ENCODE peak calls at places on chromosome 9, in seven cellular contexts. L, G, I, Y, B, N and V are unnamed samples.

GRCh38 chr9:28289732-28290131 is 716.5 kb upstream of the C9orf72 start:
- DNase-seq in N (no peak), L (no peak), G (no peak), Y (no peak), I (no peak), B (no peak), V (no peak)

GRCh38 chr9:113476511-113476916 is 13.0 kb downstream of the RGS3 start:
- DNase-seq in B (no peak), L (no peak), Y (no peak), N (no peak), I (peak), G (no peak), V (no peak)

GRCh38 chr9:19174127-19174921 is 47.0 kb upstream of the PLIN2 start:
- DNase-seq in I (peak), B (peak), N (peak), L (peak), Y (peak), G (peak), V (peak)

GRCh38 chr9:93619272-93619775 is 42.9 kb downstream of the PHF2 start:
- DNase-seq in Y (no peak), I (no peak), N (no peak), L (no peak), B (no peak), G (no peak), V (no peak)

GRCh38 chr9:83234541-83234940 is 171.6 kb upstream of the RASEF start:
- DNase-seq in N (no peak), I (no peak), L (no peak), B (no peak), Y (no peak), G (no peak), V (no peak)

GRCh38 chr9:114777841-114778240 is 28.0 kb downstream of the TNFSF15 start:
- DNase-seq in B (no peak), G (no peak), L (no peak), I (no peak), N (no peak), Y (no peak), V (no peak)

GRCh38 chr9:82549174-82549821 is 513.6 kb downstream of the RASEF start:
- DNase-seq in B (no peak), N (no peak), I (no peak), G (no peak), L (peak), Y (no peak), V (no peak)

GRCh38 chr9:90344013-90344412 is 298.6 kb downstream of the DIRAS2 start:
- DNase-seq in L (no peak), Y (no peak), B (no peak), G (no peak), I (no peak), N (peak), V (no peak)

GRCh38 chr9:113807173-113808061 is 68.7 kb upstream of the ZNF618 start:
- DNase-seq in G (peak), I (no peak), Y (peak), L (peak), B (peak), N (peak), V (peak)

GRCh38 chr9:72583370-72583769 is 62.0 kb downstream of the TMC1 start:
- DNase-seq in B (no peak), L (no peak), G (no peak), N (no peak), Y (no peak), I (no peak), V (no peak)

GRCh38 chr9:112790231-112790774 is 39.7 kb downstream of the SNX30 start:
- DNase-seq in N (peak), I (no peak), B (no peak), L (no peak), Y (no peak), G (no peak), V (no peak)

GRCh38 chr9:77019810-77020437 is 469 bp downstream of the FOXB2 start:
- DNase-seq in G (no peak), I (no peak), N (no peak), Y (no peak), L (no peak), B (peak), V (no peak)

GRCh38 chr9:70303268-70303667 is 44.5 kb downstream of the SMC5 start:
- DNase-seq in Y (no peak), N (no peak), B (no peak), G (no peak), I (no peak), L (no peak), V (no peak)

GRCh38 chr9:4962085-4962484 is 23.0 kb upstream of the JAK2 start:
- DNase-seq in N (no peak), G (no peak), Y (no peak), L (no peak), I (no peak), B (no peak), V (no peak)

GRCh38 chr9:120348951-120349429 is 231.0 kb downstream of the CDK5RAP2 start:
- DNase-seq in B (peak), Y (no peak), L (peak), G (peak), I (no peak), N (peak), V (peak)

GRCh38 chr9:72600671-72601070 is 79.3 kb downstream of the TMC1 start:
- DNase-seq in L (no peak), Y (no peak), I (no peak), G (no peak), B (no peak), N (no peak), V (no peak)

GRCh38 chr9:124360277-124360676 is 55.0 kb downstream of the PSMB7 start:
- DNase-seq in G (no peak), B (peak), L (no peak), N (no peak), Y (no peak), I (no peak), V (no peak)

GRCh38 chr9:72038890-72039410 is 21.5 kb downstream of the C9orf57 start:
- DNase-seq in I (peak), Y (peak), N (peak), B (peak), L (peak), G (peak), V (peak)

GRCh38 chr9:121059998-121060636 is 10.0 kb upstream of the C5 start:
- DNase-seq in I (no peak), N (peak), B (peak), L (no peak), G (peak), Y (no peak), V (peak)

GRCh38 chr9:135130266-135130976 is 43.0 kb downstream of the OLFM1 start:
- DNase-seq in G (no peak), Y (no peak), I (no peak), L (no peak), N (no peak), B (no peak), V (no peak)

GRCh38 chr9:10268500-10269485 is 344.0 kb downstream of the PTPRD start:
- DNase-seq in Y (no peak), N (peak), I (no peak), B (peak), G (peak), L (peak), V (peak)

GRCh38 chr9:68750179-68750685 is 45.2 kb downstream of the PIP5K1B start:
- DNase-seq in L (no peak), N (no peak), B (no peak), I (no peak), Y (no peak), G (no peak), V (no peak)

GRCh38 chr9:124182741-124183140 is 75.0 kb upstream of the NEK6 start:
- DNase-seq in L (no peak), B (no peak), I (no peak), N (no peak), G (no peak), Y (no peak), V (no peak)

GRCh38 chr9:4572184-4572826 is 82.0 kb downstream of the SLC1A1 start:
- DNase-seq in L (no peak), B (no peak), N (no peak), Y (no peak), G (no peak), I (no peak), V (no peak)

GRCh38 chr9:87518702-87519335 is 21.2 kb downstream of the DAPK1 start:
- DNase-seq in Y (peak), N (peak), I (no peak), B (no peak), G (no peak), L (no peak), V (no peak)

GRCh38 chr9:121326130-121326838 is 43.8 kb downstream of the STOM start:
- DNase-seq in N (peak), G (peak), I (peak), L (no peak), Y (no peak), B (peak), V (no peak)

GRCh38 chr9:89926691-89927220 is 321.9 kb downstream of the GADD45G start:
- DNase-seq in B (no peak), G (no peak), L (no peak), Y (no peak), N (no peak), I (no peak), V (no peak)

GRCh38 chr9:37262410-37262809 is 142.0 kb downstream of the ZCCHC7 start:
- DNase-seq in Y (no peak), I (no peak), L (peak), B (no peak), N (no peak), G (peak), V (no peak)

GRCh38 chr9:101485873-101486692 is 47.6 kb upstream of the RNF20 start:
- DNase-seq in I (no peak), L (peak), G (no peak), Y (no peak), B (no peak), N (no peak), V (no peak)

GRCh38 chr9:92592537-92592936 is 56.7 kb upstream of the ECM2 start:
- DNase-seq in I (no peak), L (no peak), G (no peak), B (no peak), Y (no peak), N (no peak), V (no peak)

GRCh38 chr9:34701023-34701768 is 8.7 kb downstream of the CCL21 start:
- DNase-seq in Y (peak), L (peak), B (peak), N (peak), G (peak), I (peak), V (peak)

GRCh38 chr9:132977626-132978450 is 656 bp upstream of the GFI1B start:
- DNase-seq in G (peak), L (peak), N (no peak), B (peak), Y (no peak), I (no peak), V (peak)

GRCh38 chr9:14433293-14433818 is 119.4 kb upstream of the NFIB start:
- DNase-seq in G (no peak), N (peak), I (no peak), Y (no peak), B (no peak), L (no peak), V (no peak)

GRCh38 chr9:34982352-34982751 is 7.2 kb upstream of the DNAJB5 start:
- DNase-seq in B (no peak), L (no peak), Y (no peak), G (no peak), N (no peak), I (peak), V (no peak)

DNA sequence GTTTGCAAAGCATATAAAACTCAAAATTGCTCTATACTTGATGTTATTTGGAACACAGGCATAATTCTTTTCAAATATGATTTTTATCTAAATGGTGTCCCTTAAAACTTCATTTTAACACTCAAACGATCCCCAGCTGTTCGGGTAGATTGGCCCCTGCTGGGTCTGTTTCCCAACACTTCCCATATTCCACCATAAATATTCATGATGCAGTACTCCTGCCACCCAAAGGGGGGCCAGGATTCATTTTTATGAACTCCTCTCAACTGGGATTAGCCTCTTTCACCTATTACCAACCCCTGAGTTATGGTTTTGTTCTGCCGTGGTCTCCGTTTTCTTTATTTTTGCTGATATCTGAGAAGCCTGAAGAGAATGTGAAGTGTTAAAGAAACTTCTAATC is 383.9 kb downstream of the DMRT2 start:
- DNase-seq in N (no peak), I (no peak), G (no peak), Y (no peak), B (no peak), L (no peak), V (no peak)
- TF ChIP-seq CTCF in N (peak), I (no peak), G (peak), Y (no peak), B (no peak), L (peak), V (no peak)

GRCh38 chr9:126989847-126990821 is 75.6 kb downstream of the RALGPS1 start:
- DNase-seq in Y (no peak), I (peak), B (no peak), G (no peak), L (peak), N (no peak), V (no peak)
- TF ChIP-seq CTCF in Y (no peak), I (no peak), B (no peak), G (no peak), L (no peak), N (no peak), V (no peak)

GRCh38 chr9:104092192-104092591 is 1.9 kb upstream of the SMC2 start:
- DNase-seq in G (no peak), Y (no peak), L (no peak), B (no peak), N (no peak), I (no peak), V (no peak)

GRCh38 chr9:104090578-104090977 is 3.5 kb upstream of the SMC2 start:
- DNase-seq in Y (no peak), G (no peak), I (no peak), N (no peak), B (no peak), L (no peak), V (no peak)

GRCh38 chr9:104091028-104091590 is 3.0 kb upstream of the SMC2 start:
- DNase-seq in Y (no peak), L (no peak), I (no peak), B (no peak), G (no peak), N (no peak), V (no peak)

GRCh38 chr9:104093162-104093561 is 947 bp upstream of the SMC2 start:
- DNase-seq in B (peak), N (peak), L (no peak), I (no peak), G (no peak), Y (no peak), V (no peak)

GRCh38 chr9:104091708-104092107 is 2.4 kb upstream of the SMC2 start:
- DNase-seq in B (peak), I (no peak), L (no peak), N (peak), Y (no peak), G (no peak), V (peak)
- TF ChIP-seq CTCF in B (peak), I (peak), L (no peak), N (peak), Y (no peak), G (no peak), V (no peak)

GRCh38 chr9:3336951-3337350 is 188.8 kb downstream of the RFX3 start:
- DNase-seq in B (no peak), L (no peak), N (no peak), I (no peak), Y (no peak), G (no peak), V (no peak)

GRCh38 chr9:3329361-3329760 is 196.4 kb downstream of the RFX3 start:
- DNase-seq in G (peak), B (no peak), Y (no peak), N (peak), I (no peak), L (no peak), V (no peak)

GRCh38 chr9:3330792-3331420 is 194.9 kb downstream of the RFX3 start:
- DNase-seq in L (no peak), N (peak), G (peak), B (no peak), Y (no peak), I (no peak), V (no peak)

GRCh38 chr9:3332802-3333201 is 193.0 kb downstream of the RFX3 start:
- DNase-seq in L (no peak), Y (no peak), I (no peak), B (no peak), G (no peak), N (no peak), V (no peak)

DNA sequence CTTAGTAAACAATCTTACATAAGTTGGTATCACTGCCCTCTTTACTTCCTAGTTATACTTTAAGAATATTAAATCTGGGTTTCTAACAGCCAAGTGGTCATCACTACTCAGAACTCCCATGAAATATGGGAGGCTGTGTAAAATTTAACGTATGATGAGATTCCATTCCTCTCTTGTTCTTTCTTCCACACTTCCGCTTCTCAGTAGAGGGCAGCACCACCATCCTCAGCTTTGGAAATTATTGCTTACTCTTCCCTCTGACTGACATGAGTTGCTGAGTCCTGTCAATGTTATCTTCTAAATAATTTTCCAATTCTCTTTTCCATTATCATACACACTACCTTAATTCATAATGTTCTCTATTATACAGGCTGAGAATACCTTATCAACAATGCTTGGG is 194.0 kb downstream of the RFX3 start:
- DNase-seq in Y (no peak), I (no peak), G (no peak), N (no peak), L (peak), B (no peak), V (no peak)
- TF ChIP-seq CTCF in Y (no peak), I (no peak), G (peak), N (no peak), L (no peak), B (no peak), V (peak)

GRCh38 chr9:127422787-127423186 is 1.4 kb upstream of the ZNF79 start:
- DNase-seq in I (no peak), B (no peak), N (no peak), L (no peak), Y (no peak), G (no peak), V (no peak)

GRCh38 chr9:127423934-127424668 is at the start of gene ZNF79:
- DNase-seq in Y (peak), B (peak), L (peak), N (peak), G (peak), I (peak), V (peak)

GRCh38 chr9:127423591-127423933 is 620 bp upstream of the ZNF79 start:
- DNase-seq in I (no peak), N (no peak), B (no peak), G (no peak), L (no peak), Y (no peak), V (no peak)

GRCh38 chr9:127426756-127427155 is 2.6 kb downstream of the ZNF79 start:
- DNase-seq in L (no peak), Y (no peak), I (no peak), G (no peak), B (peak), N (no peak), V (no peak)

GRCh38 chr9:127424669-127424986 is 446 bp downstream of the ZNF79 start:
- DNase-seq in G (no peak), B (no peak), L (no peak), Y (no peak), I (no peak), N (no peak), V (no peak)
- TF ChIP-seq CTCF in G (no peak), B (no peak), L (no peak), Y (no peak), I (no peak), N (no peak), V (no peak)